ENCODE peak calls at places on chromosomes 13 and 19, in ten cellular contexts. B is lower lobe of right lung, P is left ventricle myocardium inferior, O is upper lobe of right lung, H is SJSA1, S is fibroblast of lung, T is cardiac muscle cell, I is IMR-90, U is vagina, Z is pancreas. K is an unnamed sample. For H3K4me1 and H3K9me3, the result is how much of the 10 kb centered on the place peaks cover.

GRCh38 chr13:23512762-23513395 is 57.3 kb upstream of the TNFRSF19 start:
- DNase-seq in B (no peak), H (no peak), U (no peak), Z (no peak), T (no peak), S (no peak), I (no peak), O (no peak), P (no peak), K (no peak)

GRCh38 chr19:29676586-29676985 is 11.3 kb downstream of the PLEKHF1 start:
- DNase-seq in S (no peak), Z (no peak), U (no peak), P (peak), O (peak), B (no peak), T (no peak), I (no peak), H (no peak), K (no peak)

GRCh38 chr13:44049546-44049945 is 169.8 kb downstream of the LACC1 start:
- DNase-seq in H (no peak), U (no peak), S (no peak), P (no peak), O (no peak), B (no peak), T (no peak), I (no peak), Z (no peak), K (no peak)

GRCh38 chr19:4357095-4357797 is 13.9 kb downstream of the MPND start:
- DNase-seq in O (no peak), U (no peak), I (no peak), H (no peak), S (no peak), B (no peak), T (no peak), P (no peak), Z (peak), K (no peak)

GRCh38 chr19:14979136-14979497 is 547 bp downstream of the SLC1A6 start:
- DNase-seq in S (no peak), B (no peak), T (peak), O (no peak), I (no peak), P (no peak), U (no peak), Z (no peak), H (no peak), K (no peak)

GRCh38 chr19:16175954-16176353 is 2.6 kb upstream of the CIB3 start:
- DNase-seq in B (no peak), I (no peak), T (no peak), Z (no peak), P (no peak), O (no peak), S (no peak), H (no peak), U (no peak), K (no peak)

GRCh38 chr19:18577365-18577914 is 5.8 kb downstream of the UBA52 start:
- DNase-seq in T (no peak), H (no peak), U (no peak), Z (peak), S (no peak), O (no peak), I (no peak), B (no peak), P (no peak), K (no peak)

GRCh38 chr13:112634102-112634501 is 46.1 kb upstream of the TUBGCP3 start:
- DNase-seq in I (no peak), T (no peak), H (no peak), P (no peak), Z (no peak), U (no peak), B (peak), O (peak), S (no peak), K (no peak)

GRCh38 chr13:25692156-25692555 is 320.4 kb downstream of the ATP8A2 start:
- DNase-seq in U (no peak), O (no peak), Z (no peak), S (no peak), T (peak), B (no peak), P (no peak), H (no peak), I (no peak), K (no peak)

DNA sequence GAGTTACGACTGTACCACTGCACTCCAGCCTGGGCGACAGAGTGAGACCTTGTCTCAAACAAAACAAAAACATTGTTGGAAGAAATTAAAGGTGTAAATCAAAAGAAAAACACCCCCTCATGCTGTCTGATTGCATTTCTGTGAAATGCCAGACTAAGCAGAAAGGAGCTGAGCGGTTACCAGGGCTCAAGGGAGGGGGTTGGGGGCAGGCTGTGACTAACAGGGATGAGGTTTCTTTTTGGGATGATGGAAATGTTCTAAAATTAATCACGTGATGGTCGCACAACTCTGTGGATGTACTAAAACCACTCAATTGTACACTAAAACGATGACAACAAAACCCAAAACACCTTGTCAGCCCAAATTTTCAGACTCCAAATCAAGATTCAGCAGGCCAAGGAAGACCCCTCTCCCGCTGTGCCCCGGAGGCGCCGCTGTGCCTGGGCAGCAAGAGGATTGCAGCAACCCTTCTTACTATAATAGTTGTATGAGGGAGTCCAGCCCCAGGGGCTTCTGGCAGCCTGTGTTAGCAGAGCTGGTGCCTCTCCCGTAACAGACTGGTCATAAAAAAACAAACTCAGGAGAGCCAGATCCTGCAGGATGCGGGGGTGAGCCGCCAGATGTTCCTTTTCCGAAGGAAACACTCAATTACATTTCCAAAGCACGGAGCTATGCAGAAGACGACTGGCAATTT is 20.9 kb downstream of the CAPS start:
- DNase-seq in B (no peak), U (peak), Z (peak), O (no peak), H (no peak), P (peak), T (no peak), I (peak), S (peak), K (no peak)
- H3K4me1 ChIP-seq in B (under half), U (under half), Z (under half), O (under half), H (under half), P (under half), T (under half), I (under half), S (under half), K (under half)

GRCh38 chr19:12180377-12180776 is 17.5 kb downstream of the ZNF136 start:
- DNase-seq in B (no peak), U (no peak), P (no peak), S (no peak), Z (no peak), I (no peak), H (no peak), T (no peak), O (no peak), K (no peak)
- H3K9me3 ChIP-seq in B (under half), U (under half), P (under half), S (under half), Z (under half), I (half or more), H (under half), T (under half), O (under half), K (under half)

GRCh38 chr19:40810160-40810559 is 11.2 kb downstream of the EGLN2 start:
- DNase-seq in U (no peak), T (no peak), H (no peak), I (no peak), B (peak), Z (no peak), P (no peak), O (no peak), S (no peak), K (no peak)
- H3K4me3 ChIP-seq in U (peak), T (no peak), H (peak), I (no peak), B (peak), Z (no peak), P (peak), O (peak), S (no peak), K (peak)

GRCh38 chr19:7654401-7654800 is 14.4 kb upstream of the RETN start:
- DNase-seq in I (peak), Z (no peak), T (no peak), H (no peak), S (no peak), U (no peak), P (no peak), O (no peak), B (no peak), K (no peak)

GRCh38 chr19:7658219-7658686 is 10.6 kb upstream of the RETN start:
- DNase-seq in O (no peak), U (no peak), H (no peak), B (no peak), P (no peak), S (no peak), Z (no peak), I (no peak), T (no peak), K (no peak)

GRCh38 chr19:7657047-7657779 is 11.6 kb upstream of the RETN start:
- DNase-seq in O (peak), B (peak), H (no peak), P (no peak), Z (no peak), I (no peak), T (no peak), S (no peak), U (no peak), K (no peak)

GRCh38 chr19:7652061-7652641 is 15.2 kb downstream of the STXBP2 start:
- DNase-seq in B (peak), P (peak), I (peak), O (peak), H (peak), Z (peak), T (peak), U (no peak), S (peak), K (peak)

DNA sequence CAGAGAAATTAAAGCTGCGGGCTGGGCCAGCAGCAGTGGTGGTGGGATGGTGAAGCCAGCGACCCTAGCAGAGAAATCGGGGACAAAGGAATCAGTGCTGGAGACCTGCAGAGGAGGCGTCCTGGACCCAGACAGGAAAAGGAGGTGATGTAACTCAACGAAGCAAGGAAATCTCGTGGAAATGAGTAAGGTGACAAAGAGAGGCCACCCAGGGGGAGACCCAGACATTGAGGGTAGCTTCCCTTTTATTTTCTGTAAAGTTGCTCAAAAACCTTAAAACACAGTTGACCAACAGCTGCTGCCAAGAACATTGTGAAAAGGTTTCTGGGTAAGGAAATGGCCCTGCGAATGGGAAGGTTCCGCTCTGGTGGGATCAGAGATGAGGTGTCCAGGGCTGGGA is 13.3 kb upstream of the RETN start:
- DNase-seq in T (no peak), B (no peak), Z (no peak), P (no peak), I (no peak), U (no peak), S (no peak), O (no peak), H (no peak), K (no peak)
- H3K4me1 ChIP-seq in T (under half), B (under half), Z (under half), P (under half), I (under half), U (under half), S (under half), O (under half), H (under half), K (under half)

DNA sequence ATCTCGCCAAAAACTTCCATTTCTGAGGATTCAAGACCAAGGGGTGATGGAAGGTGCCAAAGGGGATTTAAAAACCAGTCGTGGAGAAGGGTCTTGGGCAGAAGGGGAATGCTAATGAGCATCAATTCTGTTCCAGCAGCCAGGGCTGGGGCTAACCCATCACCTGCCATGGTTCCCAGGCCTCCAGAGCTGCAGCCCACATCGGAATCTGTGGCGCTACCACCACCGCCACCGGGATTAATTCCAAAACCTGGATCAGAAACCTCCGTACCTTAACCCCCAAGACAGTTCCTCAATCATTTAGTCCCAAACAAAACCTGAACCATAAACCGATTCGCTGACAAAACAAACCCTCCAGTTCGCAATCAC is 591 bp downstream of the ZNF615 start:
- DNase-seq in B (no peak), O (no peak), S (peak), U (no peak), Z (no peak), T (peak), P (no peak), H (no peak), I (no peak), K (no peak)
- H3K9me3 ChIP-seq in B (under half), O (under half), S (under half), U (under half), Z (under half), T (under half), P (under half), H (under half), I (under half), K (under half)

K was measured in Caco-2.